ENCODE peak calls at places on chromosomes 12 and 14, in seven cellular contexts. One of them, this sample, is unnamed.

GRCh38 chr14:59451849-59452248 is 13.3 kb downstream of the GPR135 start:
- DNase-seq in KG1: no peak
- DNase-seq in upper lobe of left lung: no peak
- DNase-seq in AG04450: no peak
- DNase-seq in foreskin keratinocyte: no peak
- DNase-seq in CMK: no peak
- DNase-seq in HS-5: no peak
- DNase-seq in this sample: no peak

GRCh38 chr12:12582895-12583303 is 20.2 kb upstream of the DUSP16 start:
- DNase-seq in upper lobe of left lung: no peak
- DNase-seq in KG1: no peak
- DNase-seq in AG04450: no peak
- DNase-seq in HS-5: no peak
- DNase-seq in CMK: no peak
- DNase-seq in foreskin keratinocyte: peak
- DNase-seq in this sample: no peak

GRCh38 chr12:39144613-39145061 is 239.2 kb upstream of the CPNE8 start:
- DNase-seq in HS-5: no peak
- DNase-seq in AG04450: no peak
- DNase-seq in KG1: no peak
- DNase-seq in CMK: no peak
- DNase-seq in foreskin keratinocyte: no peak
- DNase-seq in upper lobe of left lung: peak
- DNase-seq in this sample: no peak

GRCh38 chr12:75086086-75087038 is 123.3 kb downstream of the KCNC2 start:
- DNase-seq in KG1: no peak
- DNase-seq in HS-5: peak
- DNase-seq in upper lobe of left lung: no peak
- DNase-seq in foreskin keratinocyte: peak
- DNase-seq in CMK: no peak
- DNase-seq in AG04450: no peak
- DNase-seq in this sample: no peak

GRCh38 chr12:49414364-49414763 is 47.1 kb downstream of the SPATS2 start:
- DNase-seq in HS-5: no peak
- DNase-seq in KG1: no peak
- DNase-seq in foreskin keratinocyte: no peak
- DNase-seq in CMK: no peak
- DNase-seq in upper lobe of left lung: no peak
- DNase-seq in AG04450: no peak
- DNase-seq in this sample: no peak

GRCh38 chr12:47554046-47554653 is 151.7 kb downstream of the RPAP3 start:
- DNase-seq in AG04450: no peak
- DNase-seq in HS-5: no peak
- DNase-seq in foreskin keratinocyte: no peak
- DNase-seq in upper lobe of left lung: no peak
- DNase-seq in CMK: no peak
- DNase-seq in KG1: no peak
- DNase-seq in this sample: no peak

GRCh38 chr12:32091696-32092095 is 15.0 kb upstream of the BICD1 start:
- DNase-seq in foreskin keratinocyte: no peak
- DNase-seq in CMK: no peak
- DNase-seq in upper lobe of left lung: no peak
- DNase-seq in HS-5: no peak
- DNase-seq in AG04450: no peak
- DNase-seq in KG1: no peak
- DNase-seq in this sample: no peak

GRCh38 chr12:105740970-105741725 is 397.6 kb downstream of the NUAK1 start:
- DNase-seq in upper lobe of left lung: no peak
- DNase-seq in KG1: no peak
- DNase-seq in CMK: no peak
- DNase-seq in HS-5: no peak
- DNase-seq in foreskin keratinocyte: no peak
- DNase-seq in AG04450: no peak
- DNase-seq in this sample: no peak

GRCh38 chr12:9864913-9865675 is 4.1 kb downstream of the CLEC2B start:
- DNase-seq in AG04450: no peak
- DNase-seq in KG1: peak
- DNase-seq in foreskin keratinocyte: no peak
- DNase-seq in upper lobe of left lung: no peak
- DNase-seq in CMK: no peak
- DNase-seq in HS-5: peak
- DNase-seq in this sample: no peak

GRCh38 chr12:91492648-91493047 is 310.0 kb upstream of the DCN start:
- DNase-seq in CMK: no peak
- DNase-seq in AG04450: no peak
- DNase-seq in upper lobe of left lung: no peak
- DNase-seq in foreskin keratinocyte: no peak
- DNase-seq in KG1: no peak
- DNase-seq in HS-5: no peak
- DNase-seq in this sample: no peak

GRCh38 chr14:56331815-56332214 is 213.6 kb downstream of the PELI2 start:
- DNase-seq in AG04450: no peak
- DNase-seq in HS-5: no peak
- DNase-seq in foreskin keratinocyte: no peak
- DNase-seq in upper lobe of left lung: no peak
- DNase-seq in CMK: no peak
- DNase-seq in KG1: no peak
- DNase-seq in this sample: no peak

GRCh38 chr12:108560321-108560721 is 652 bp downstream of the SART3 start:
- DNase-seq in HS-5: no peak
- DNase-seq in KG1: no peak
- DNase-seq in AG04450: no peak
- DNase-seq in CMK: peak
- DNase-seq in foreskin keratinocyte: no peak
- DNase-seq in upper lobe of left lung: no peak
- DNase-seq in this sample: no peak

GRCh38 chr12:67442347-67442841 is 173.2 kb downstream of the CAND1 start:
- DNase-seq in KG1: no peak
- DNase-seq in AG04450: no peak
- DNase-seq in HS-5: no peak
- DNase-seq in foreskin keratinocyte: no peak
- DNase-seq in CMK: no peak
- DNase-seq in upper lobe of left lung: no peak
- DNase-seq in this sample: no peak

GRCh38 chr12:123532808-123533649 is 490 bp downstream of the RILPL1 start:
- DNase-seq in upper lobe of left lung: peak
- DNase-seq in CMK: no peak
- DNase-seq in foreskin keratinocyte: peak
- DNase-seq in HS-5: no peak
- DNase-seq in AG04450: no peak
- DNase-seq in KG1: no peak
- DNase-seq in this sample: no peak

GRCh38 chr14:76761198-76761848 is at the start of gene VASH1:
- DNase-seq in foreskin keratinocyte: peak
- DNase-seq in CMK: no peak
- DNase-seq in HS-5: peak
- DNase-seq in upper lobe of left lung: peak
- DNase-seq in AG04450: peak
- DNase-seq in KG1: no peak
- DNase-seq in this sample: peak

GRCh38 chr14:37566811-37567371 is 28.2 kb downstream of the FOXA1 start:
- DNase-seq in foreskin keratinocyte: no peak
- DNase-seq in KG1: no peak
- DNase-seq in AG04450: no peak
- DNase-seq in upper lobe of left lung: no peak
- DNase-seq in CMK: no peak
- DNase-seq in HS-5: no peak
- DNase-seq in this sample: no peak

GRCh38 chr14:68306265-68306933 is 486.5 kb downstream of the ZFP36L1 start:
- DNase-seq in upper lobe of left lung: no peak
- DNase-seq in KG1: no peak
- DNase-seq in foreskin keratinocyte: peak
- DNase-seq in CMK: no peak
- DNase-seq in AG04450: no peak
- DNase-seq in HS-5: no peak
- DNase-seq in this sample: no peak

GRCh38 chr12:77957034-77957433 is 126.3 kb downstream of the NAV3 start:
- DNase-seq in CMK: no peak
- DNase-seq in AG04450: no peak
- DNase-seq in upper lobe of left lung: no peak
- DNase-seq in KG1: no peak
- DNase-seq in foreskin keratinocyte: no peak
- DNase-seq in HS-5: no peak
- DNase-seq in this sample: no peak

GRCh38 chr14:24806061-24806678 is 172.2 kb upstream of the GZMB start:
- DNase-seq in KG1: peak
- DNase-seq in upper lobe of left lung: no peak
- DNase-seq in HS-5: no peak
- DNase-seq in foreskin keratinocyte: peak
- DNase-seq in CMK: no peak
- DNase-seq in AG04450: peak
- DNase-seq in this sample: peak

GRCh38 chr14:68649461-68650189 is 143.2 kb downstream of the ZFP36L1 start:
- DNase-seq in CMK: no peak
- DNase-seq in HS-5: peak
- DNase-seq in AG04450: no peak
- DNase-seq in KG1: no peak
- DNase-seq in upper lobe of left lung: no peak
- DNase-seq in foreskin keratinocyte: no peak
- DNase-seq in this sample: no peak

GRCh38 chr14:73718742-73719251 is 4.6 kb upstream of the PNMA1 start:
- DNase-seq in foreskin keratinocyte: no peak
- DNase-seq in AG04450: no peak
- DNase-seq in CMK: no peak
- DNase-seq in KG1: no peak
- DNase-seq in HS-5: no peak
- DNase-seq in upper lobe of left lung: peak
- DNase-seq in this sample: no peak

GRCh38 chr14:88481794-88482193 is 73.0 kb downstream of the PTPN21 start:
- DNase-seq in CMK: no peak
- DNase-seq in HS-5: no peak
- DNase-seq in KG1: no peak
- DNase-seq in upper lobe of left lung: no peak
- DNase-seq in AG04450: no peak
- DNase-seq in foreskin keratinocyte: no peak
- DNase-seq in this sample: no peak

GRCh38 chr12:114529956-114530355 is 124.0 kb upstream of the TBX5 start:
- DNase-seq in foreskin keratinocyte: no peak
- DNase-seq in upper lobe of left lung: no peak
- DNase-seq in AG04450: no peak
- DNase-seq in CMK: no peak
- DNase-seq in KG1: no peak
- DNase-seq in HS-5: no peak
- DNase-seq in this sample: no peak

GRCh38 chr14:32513571-32514009 is 184.5 kb downstream of the AKAP6 start:
- DNase-seq in upper lobe of left lung: no peak
- DNase-seq in AG04450: no peak
- DNase-seq in KG1: no peak
- DNase-seq in HS-5: no peak
- DNase-seq in foreskin keratinocyte: peak
- DNase-seq in CMK: no peak
- DNase-seq in this sample: no peak

GRCh38 chr12:118307069-118307954 is 65.4 kb downstream of the TAOK3 start:
- DNase-seq in CMK: no peak
- DNase-seq in foreskin keratinocyte: peak
- DNase-seq in upper lobe of left lung: no peak
- DNase-seq in KG1: no peak
- DNase-seq in HS-5: peak
- DNase-seq in AG04450: peak
- DNase-seq in this sample: peak

GRCh38 chr12:78914859-78915331 is 50.3 kb downstream of the SYT1 start:
- DNase-seq in foreskin keratinocyte: peak
- DNase-seq in HS-5: no peak
- DNase-seq in KG1: no peak
- DNase-seq in upper lobe of left lung: no peak
- DNase-seq in AG04450: no peak
- DNase-seq in CMK: no peak
- DNase-seq in this sample: no peak

GRCh38 chr14:30630248-30630647 is 8.1 kb downstream of the SCFD1 start:
- DNase-seq in upper lobe of left lung: no peak
- DNase-seq in HS-5: no peak
- DNase-seq in KG1: no peak
- DNase-seq in AG04450: no peak
- DNase-seq in foreskin keratinocyte: no peak
- DNase-seq in CMK: no peak
- DNase-seq in this sample: no peak

GRCh38 chr12:29245246-29245645 is 96.2 kb downstream of the FAR2 start:
- DNase-seq in CMK: no peak
- DNase-seq in KG1: no peak
- DNase-seq in foreskin keratinocyte: no peak
- DNase-seq in upper lobe of left lung: no peak
- DNase-seq in AG04450: no peak
- DNase-seq in HS-5: no peak
- DNase-seq in this sample: no peak

GRCh38 chr12:69570000-69570516 is 15.2 kb upstream of the CCT2 start:
- DNase-seq in upper lobe of left lung: no peak
- DNase-seq in KG1: no peak
- DNase-seq in AG04450: no peak
- DNase-seq in HS-5: peak
- DNase-seq in CMK: no peak
- DNase-seq in foreskin keratinocyte: peak
- DNase-seq in this sample: peak

GRCh38 chr12:117439531-117440001 is 78.1 kb upstream of the NOS1 start:
- DNase-seq in CMK: no peak
- DNase-seq in HS-5: no peak
- DNase-seq in upper lobe of left lung: peak
- DNase-seq in foreskin keratinocyte: no peak
- DNase-seq in AG04450: no peak
- DNase-seq in KG1: no peak
- DNase-seq in this sample: no peak

GRCh38 chr12:106245767-106246166 is 2.1 kb downstream of the CKAP4 start:
- DNase-seq in KG1: no peak
- DNase-seq in foreskin keratinocyte: peak
- DNase-seq in AG04450: no peak
- DNase-seq in upper lobe of left lung: peak
- DNase-seq in HS-5: no peak
- DNase-seq in CMK: no peak
- DNase-seq in this sample: no peak

GRCh38 chr12:98997-99396 is 32.4 kb downstream of the IQSEC3 start:
- DNase-seq in HS-5: no peak
- DNase-seq in foreskin keratinocyte: no peak
- DNase-seq in CMK: no peak
- DNase-seq in AG04450: no peak
- DNase-seq in KG1: no peak
- DNase-seq in upper lobe of left lung: no peak
- DNase-seq in this sample: no peak

GRCh38 chr14:64232095-64232830 is 61.9 kb downstream of the ESR2 start:
- DNase-seq in CMK: no peak
- DNase-seq in upper lobe of left lung: no peak
- DNase-seq in AG04450: peak
- DNase-seq in KG1: no peak
- DNase-seq in HS-5: peak
- DNase-seq in foreskin keratinocyte: no peak
- DNase-seq in this sample: peak